ENCODE peak calls at places on chromosomes 7 and 10, in six cellular contexts. C is HFFc6; L is CD4-positive, CD25-positive, alpha-beta regulatory T cell; U is right cardiac atrium; X is activated CD4-positive, alpha-beta T cell treated with anti-CD3 and anti-CD28 coated beads for 4 hours; R is LoVo. F is an unnamed sample.

GRCh38 chr10:49499305-49499851 is 39.5 kb downstream of the ERCC6 start:
- DNase-seq in R (peak), L (no peak), X (no peak), U (no peak), C (no peak), F (no peak)

GRCh38 chr10:103499881-103500280 is 6.4 kb downstream of the NEURL1 start:
- DNase-seq in X (no peak), L (no peak), C (no peak), R (no peak), U (no peak), F (no peak)

GRCh38 chr7:30209951-30210350 is 74.4 kb upstream of the ZNRF2 start:
- DNase-seq in X (no peak), U (no peak), R (no peak), C (no peak), L (no peak), F (no peak)

GRCh38 chr7:136803028-136803427 is 65.4 kb upstream of the CHRM2 start:
- DNase-seq in U (no peak), R (no peak), X (no peak), C (no peak), L (no peak), F (no peak)

GRCh38 chr7:46468753-46469356 is 547.8 kb upstream of the IGFBP3 start:
- DNase-seq in X (no peak), R (no peak), L (no peak), C (peak), U (no peak), F (no peak)

GRCh38 chr7:73969991-73970390 is 58.0 kb upstream of the ELN start:
- DNase-seq in X (no peak), U (no peak), R (no peak), L (no peak), C (no peak), F (no peak)

GRCh38 chr10:35639651-35640311 is 2.3 kb downstream of the FZD8 start:
- DNase-seq in X (no peak), L (no peak), U (peak), C (no peak), R (no peak), F (no peak)

GRCh38 chr10:23448802-23449570 is 10.1 kb downstream of the OTUD1 start:
- DNase-seq in U (no peak), C (no peak), R (no peak), L (peak), X (no peak), F (peak)

GRCh38 chr10:102660891-102661613 is 16.8 kb downstream of the TRIM8 start:
- DNase-seq in R (no peak), L (peak), U (peak), X (peak), C (no peak), F (peak)

GRCh38 chr10:33326897-33327296 is 7.6 kb downstream of the NRP1 start:
- DNase-seq in X (no peak), L (no peak), R (no peak), C (no peak), U (no peak), F (no peak)

GRCh38 chr10:124688889-124689670 is 55.1 kb downstream of the FAM53B start:
- DNase-seq in L (peak), C (no peak), X (peak), U (peak), R (no peak), F (peak)

F was measured in GM19239.